ENCODE peak calls at places on chromosomes 7 and 10, in four cellular contexts. H is fibroblast of mammary gland, D is colonic mucosa, U is ascending aorta. E is an unnamed sample.
A peak's percentile ranks its signal among the peaks of the same experiment; 100 is the strongest.

GRCh38 chr7:143900230-143900766 is 1.7 kb downstream of the TCAF1 start:
- DNase-seq in H (peak; percentile 69), D (no peak), U (no peak), E (no peak)

GRCh38 chr10:9800011-9800410 is 1217.7 kb upstream of the CELF2 start:
- DNase-seq in H (no peak), D (no peak), U (no peak), E (no peak)

GRCh38 chr7:1096156-1097119 is 8.5 kb downstream of the GPER1 start:
- DNase-seq in H (no peak), D (no peak), U (no peak), E (no peak)

GRCh38 chr7:2619120-2619519 is 12.7 kb upstream of the TTYH3 start:
- DNase-seq in H (peak; percentile 74), D (no peak), U (no peak), E (peak; percentile 61)

GRCh38 chr10:34156781-34157425 is 658.2 kb downstream of the PARD3 start:
- DNase-seq in H (peak; percentile 94), D (no peak), U (no peak), E (peak; percentile 66)

GRCh38 chr7:130949550-130949949 is 215.5 kb upstream of the KLF14 start:
- DNase-seq in H (no peak), D (no peak), U (no peak), E (no peak)

GRCh38 chr7:113085781-113086390 is 741 bp downstream of the GPR85 start:
- DNase-seq in H (peak; percentile 41), D (no peak), U (no peak), E (peak; percentile 34)

GRCh38 chr7:102991077-102991539 is 78.3 kb downstream of the LRRC17 start:
- DNase-seq in H (no peak), D (no peak), U (no peak), E (no peak)

GRCh38 chr10:12262278-12262981 is 66.4 kb downstream of the CDC123 start:
- DNase-seq in H (no peak), D (no peak), U (no peak), E (no peak)

GRCh38 chr10:6580279-6581029 is 378 bp upstream of the PRKCQ start:
- DNase-seq in H (peak; percentile 33), D (peak; percentile 71), U (no peak), E (peak; percentile 35)

GRCh38 chr10:114767101-114767588 is 54.4 kb upstream of the FHIP2A start:
- DNase-seq in H (peak; percentile 67), D (no peak), U (no peak), E (peak; percentile 52)

GRCh38 chr7:26398436-26399308 is 107.0 kb downstream of the SNX10 start:
- DNase-seq in H (peak; percentile 43), D (peak; percentile 67), U (no peak), E (peak; percentile 44)

GRCh38 chr10:124621637-124622036 is 122.5 kb downstream of the FAM53B start:
- DNase-seq in H (no peak), D (no peak), U (no peak), E (no peak)

GRCh38 chr7:46173526-46174191 is 252.6 kb upstream of the IGFBP3 start:
- DNase-seq in H (no peak), D (no peak), U (no peak), E (peak; percentile 41)

GRCh38 chr7:30093351-30094019 is 41.3 kb upstream of the MTURN start:
- DNase-seq in H (peak; percentile 73), D (no peak), U (no peak), E (no peak)

GRCh38 chr7:27453702-27454405 is 208.8 kb downstream of the HIBADH start:
- DNase-seq in H (peak; percentile 84), D (no peak), U (no peak), E (peak; percentile 31)

DNA sequence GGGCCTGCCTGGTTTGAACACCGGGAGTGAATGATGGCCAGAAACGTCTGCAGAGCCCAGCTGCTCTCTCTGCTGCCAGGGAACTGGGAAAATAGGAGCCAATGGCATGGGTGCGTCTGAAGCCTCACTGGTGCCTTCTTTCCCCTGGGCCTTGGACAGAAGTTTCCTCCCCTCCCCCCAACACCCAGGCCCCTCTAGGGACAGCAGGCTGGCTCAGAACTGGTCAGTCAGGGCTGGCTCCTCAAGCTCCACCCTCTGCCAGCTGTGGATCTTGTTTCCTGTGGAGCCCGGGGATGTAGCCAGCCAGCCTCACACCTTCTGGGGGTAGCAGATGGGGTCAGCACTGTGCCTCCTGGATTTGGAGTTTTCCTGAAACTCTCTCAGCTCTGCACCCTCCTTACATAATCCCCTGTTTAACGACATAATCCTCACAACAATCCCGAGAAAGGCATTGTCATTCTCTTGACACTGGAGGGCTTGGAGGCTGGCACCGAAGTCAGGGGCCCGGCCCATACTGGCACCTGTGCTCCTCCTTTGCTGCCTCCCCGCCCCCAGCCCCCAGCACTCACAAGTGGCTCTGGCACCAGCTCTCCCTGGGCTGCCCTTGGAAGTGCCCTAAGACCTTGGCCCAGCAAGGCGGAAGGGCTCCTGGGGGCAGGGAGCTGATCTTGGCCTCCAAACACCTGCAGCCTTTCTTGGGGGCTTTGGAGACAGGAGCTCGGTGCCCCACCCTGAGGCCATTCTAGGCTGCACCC is 5.7 kb downstream of the LDB3 start:
- DNase-seq in H (no peak), D (no peak), U (no peak), E (no peak)
- H3K4me3 ChIP-seq in H (no peak overlapping the region), D (no peak overlapping the region), U (peak overlapping the region; percentile 74), E (no peak overlapping the region)

DNA sequence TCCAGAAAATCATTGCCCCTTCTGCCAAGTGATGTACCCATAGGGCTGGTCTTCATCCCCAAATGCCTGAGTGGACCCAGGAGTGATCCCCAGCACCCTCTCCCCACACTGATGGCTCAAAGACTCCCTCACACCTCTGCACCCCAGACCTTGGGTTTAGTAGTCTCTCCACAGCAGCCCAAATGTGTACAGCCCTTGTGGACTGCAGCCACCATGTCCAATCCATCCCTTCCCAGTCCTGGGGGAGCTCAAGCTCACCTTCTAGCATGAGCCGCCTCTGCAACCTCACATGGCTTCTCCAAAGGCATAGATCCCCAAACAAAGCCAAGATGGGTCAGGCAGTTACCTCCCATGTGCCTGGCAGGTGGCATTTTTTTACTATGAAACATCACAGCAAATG is 50.1 kb downstream of the PRLHR start:
- DNase-seq in H (no peak), D (no peak), U (no peak), E (no peak)
- TF ChIP-seq CTCF in H (no peak), D (no peak), U (no peak), E (no peak)

GRCh38 chr7:55265836-55266235 is 99.3 kb upstream of the LANCL2 start:
- DNase-seq in H (no peak), D (no peak), U (no peak), E (no peak)
- H3K4me3 ChIP-seq in H (no peak overlapping the region), D (no peak overlapping the region), U (no peak overlapping the region), E (no peak overlapping the region)

GRCh38 chr7:52088008-52088787 is 771.6 kb upstream of the COBL start:
- DNase-seq in H (no peak), D (no peak), U (no peak), E (no peak)
- TF ChIP-seq CTCF in H (no peak), D (no peak), U (no peak), E (no peak)

GRCh38 chr7:84182301-84182700 is 12.3 kb downstream of the SEMA3A start:
- DNase-seq in H (no peak), D (no peak), U (no peak), E (no peak)
- H3K4me3 ChIP-seq in H (no peak overlapping the region), D (no peak overlapping the region), U (no peak overlapping the region), E (no peak overlapping the region)

GRCh38 chr7:70654146-70654545 is 477.8 kb upstream of the GALNT17 start:
- DNase-seq in H (no peak), D (no peak), U (no peak), E (no peak)
- TF ChIP-seq CTCF in H (no peak), D (no peak), U (no peak), E (no peak)

GRCh38 chr10:46092523-46093195 is 46.6 kb upstream of the MSMB start:
- DNase-seq in H (no peak), D (no peak), U (no peak), E (no peak)
- H3K4me3 ChIP-seq in H (no peak overlapping the region), D (no peak overlapping the region), U (no peak overlapping the region), E (no peak overlapping the region)

DNA sequence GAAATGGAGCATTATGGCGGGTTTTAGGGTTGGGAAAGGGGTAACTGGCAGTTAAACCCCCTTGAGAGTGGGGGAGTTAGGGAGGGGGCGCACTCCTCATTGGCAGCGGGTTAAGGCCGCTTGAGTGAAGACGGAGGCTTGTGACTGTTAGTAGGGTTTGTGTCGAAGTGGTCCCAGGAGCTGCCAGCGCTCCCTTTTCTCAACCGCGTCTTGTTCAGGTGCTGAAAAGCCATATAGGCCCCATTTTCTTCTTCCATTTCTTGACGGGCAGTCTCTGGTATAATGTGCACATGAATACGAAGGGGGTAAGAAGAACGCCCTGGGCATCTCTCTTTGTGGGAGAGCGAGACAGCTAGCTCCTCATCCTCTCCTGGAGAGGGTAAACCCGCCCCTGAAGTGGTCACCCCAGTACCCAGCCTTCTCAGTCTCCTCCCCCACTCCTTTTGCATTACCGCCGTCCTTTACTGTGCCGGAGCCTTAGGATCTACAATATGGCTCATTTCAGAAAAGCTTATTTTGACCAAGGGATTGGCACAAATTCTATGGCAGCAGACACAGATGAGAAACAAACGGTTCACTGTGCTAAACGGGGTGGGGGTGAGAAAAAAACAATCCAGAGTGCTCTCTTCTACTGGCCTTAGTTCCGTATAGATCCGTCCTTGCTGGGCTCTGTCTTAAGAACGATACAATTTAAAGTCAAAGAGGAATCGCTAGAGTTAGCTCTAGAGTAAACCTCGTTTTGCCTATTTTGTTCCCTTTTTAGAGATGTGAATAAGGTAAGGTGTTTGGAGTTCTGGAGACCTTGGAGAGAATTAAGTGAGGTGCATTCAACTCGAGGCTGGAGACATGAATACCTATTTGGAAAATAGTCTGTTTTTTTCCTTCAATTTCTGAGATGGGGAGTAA is 973 bp downstream of the KMT2E start:
- DNase-seq in H (peak; percentile 54), D (peak; percentile 83), U (no peak), E (peak; percentile 28)
- TF ChIP-seq CTCF in H (no peak), D (no peak), U (no peak), E (no peak)

GRCh38 chr7:156942708-156943090 is 6.8 kb upstream of the NOM1 start:
- DNase-seq in H (no peak), D (no peak), U (no peak), E (no peak)
- H3K4me3 ChIP-seq in H (no peak overlapping the region), D (no peak overlapping the region), U (peak overlapping the region; percentile 8), E (no peak overlapping the region)

GRCh38 chr7:121081327-121081936 is 92.9 kb downstream of the CPED1 start:
- DNase-seq in H (peak; percentile 88), D (no peak), U (no peak), E (peak; percentile 82)

GRCh38 chr7:121078701-121079227 is 90.3 kb downstream of the CPED1 start:
- DNase-seq in H (no peak), D (no peak), U (no peak), E (no peak)

GRCh38 chr7:121080257-121080912 is 91.9 kb downstream of the CPED1 start:
- DNase-seq in H (peak; percentile 18), D (no peak), U (no peak), E (no peak)

GRCh38 chr7:121080913-121081326 is 92.4 kb downstream of the CPED1 start:
- DNase-seq in H (no peak), D (no peak), U (no peak), E (no peak)

DNA sequence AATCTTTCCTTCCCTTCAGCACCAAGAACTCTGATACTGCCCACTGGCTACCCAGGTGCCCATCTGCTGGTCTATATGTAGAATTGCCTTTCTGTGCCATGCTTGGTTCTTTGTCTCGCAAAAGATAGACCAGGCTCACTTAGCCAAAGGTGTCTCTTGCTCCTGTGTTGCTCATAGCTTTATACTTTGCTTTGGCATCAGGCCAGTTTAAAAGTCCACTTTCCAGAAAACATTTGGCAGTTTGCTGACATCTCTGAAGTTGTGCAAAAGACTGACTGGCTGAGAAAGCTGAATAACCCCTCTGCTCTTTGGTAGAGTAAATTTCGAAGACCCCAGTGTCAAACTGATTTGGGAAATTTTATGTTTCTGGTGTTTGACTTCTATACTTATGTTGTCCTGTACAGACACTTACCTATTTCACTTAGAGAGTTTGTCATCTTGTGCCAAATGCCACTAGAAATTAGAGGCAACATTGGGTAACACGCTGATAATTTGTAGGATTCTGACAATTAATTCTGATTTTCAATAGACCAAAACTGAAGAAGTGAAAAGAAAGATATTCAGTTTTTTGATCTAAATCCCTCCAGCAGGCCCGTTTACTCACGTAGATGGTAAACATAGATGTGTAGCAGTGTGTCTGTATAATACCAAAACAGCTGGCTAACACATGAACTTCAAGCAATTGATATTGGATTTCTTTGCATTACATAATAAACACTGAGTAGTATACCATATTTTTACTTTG is 91.1 kb downstream of the CPED1 start:
- DNase-seq in H (peak; percentile 43), D (no peak), U (no peak), E (peak; percentile 22)
- TF ChIP-seq CTCF in H (peak; percentile 33), D (no peak), U (no peak), E (peak; percentile 33)